ENCODE peak calls at places on chromosomes 4 and X, in ten cellular contexts. One of them, this sample, is unnamed.

GRCh38 chrX:17542123-17542522 is 167.1 kb downstream of the NHS start:
- DNase-seq in tibial artery: peak; percentile 76
- DNase-seq in endodermal cell: no peak
- DNase-seq in left ventricle myocardium inferior: no peak
- DNase-seq in CD4-positive, CD25-positive, alpha-beta regulatory T cell: no peak
- DNase-seq in HepG2: no peak
- DNase-seq in ovary: no peak
- DNase-seq in suprapubic skin: no peak
- DNase-seq in lower lobe of right lung: no peak
- DNase-seq in cardiac muscle cell: no peak
- DNase-seq in this sample: no peak

GRCh38 chr4:38867478-38868054 is at the start of gene FAM114A1:
- DNase-seq in tibial artery: peak; percentile 92
- DNase-seq in endodermal cell: peak; percentile 88
- DNase-seq in left ventricle myocardium inferior: peak; percentile 85
- DNase-seq in CD4-positive, CD25-positive, alpha-beta regulatory T cell: peak; percentile 46
- DNase-seq in HepG2: peak; percentile 51
- DNase-seq in ovary: peak; percentile 80
- DNase-seq in suprapubic skin: peak; percentile 88
- DNase-seq in lower lobe of right lung: peak; percentile 86
- DNase-seq in cardiac muscle cell: peak; percentile 88
- DNase-seq in this sample: peak; percentile 59

GRCh38 chr4:76747613-76748012 is 150.3 kb downstream of the SOWAHB start:
- DNase-seq in tibial artery: no peak
- DNase-seq in endodermal cell: no peak
- DNase-seq in left ventricle myocardium inferior: no peak
- DNase-seq in CD4-positive, CD25-positive, alpha-beta regulatory T cell: no peak
- DNase-seq in HepG2: no peak
- DNase-seq in ovary: no peak
- DNase-seq in suprapubic skin: no peak
- DNase-seq in lower lobe of right lung: no peak
- DNase-seq in cardiac muscle cell: no peak
- DNase-seq in this sample: no peak

GRCh38 chrX:39591099-39591498 is 506.7 kb downstream of the BCOR start:
- DNase-seq in tibial artery: no peak
- DNase-seq in endodermal cell: no peak
- DNase-seq in left ventricle myocardium inferior: no peak
- DNase-seq in CD4-positive, CD25-positive, alpha-beta regulatory T cell: no peak
- DNase-seq in HepG2: no peak
- DNase-seq in ovary: no peak
- DNase-seq in suprapubic skin: no peak
- DNase-seq in lower lobe of right lung: no peak
- DNase-seq in cardiac muscle cell: no peak
- DNase-seq in this sample: no peak

GRCh38 chrX:65677954-65678469 is 10.6 kb downstream of the MSN start:
- DNase-seq in tibial artery: peak; percentile 79
- DNase-seq in endodermal cell: no peak
- DNase-seq in left ventricle myocardium inferior: no peak
- DNase-seq in CD4-positive, CD25-positive, alpha-beta regulatory T cell: no peak
- DNase-seq in HepG2: no peak
- DNase-seq in ovary: peak; percentile 69
- DNase-seq in suprapubic skin: no peak
- DNase-seq in lower lobe of right lung: no peak
- DNase-seq in cardiac muscle cell: no peak
- DNase-seq in this sample: peak; percentile 55

GRCh38 chrX:151680805-151681204 is 14.5 kb upstream of the PRRG3 start:
- DNase-seq in tibial artery: no peak
- DNase-seq in endodermal cell: peak; percentile 91
- DNase-seq in left ventricle myocardium inferior: no peak
- DNase-seq in CD4-positive, CD25-positive, alpha-beta regulatory T cell: peak; percentile 54
- DNase-seq in HepG2: peak; percentile 45
- DNase-seq in ovary: peak; percentile 34
- DNase-seq in suprapubic skin: no peak
- DNase-seq in lower lobe of right lung: no peak
- DNase-seq in cardiac muscle cell: peak; percentile 60
- DNase-seq in this sample: no peak

GRCh38 chr4:103050736-103051436 is 25.7 kb downstream of the SLC9B2 start:
- DNase-seq in tibial artery: no peak
- DNase-seq in endodermal cell: no peak
- DNase-seq in left ventricle myocardium inferior: no peak
- DNase-seq in CD4-positive, CD25-positive, alpha-beta regulatory T cell: no peak
- DNase-seq in HepG2: no peak
- DNase-seq in ovary: no peak
- DNase-seq in suprapubic skin: no peak
- DNase-seq in lower lobe of right lung: no peak
- DNase-seq in cardiac muscle cell: no peak
- DNase-seq in this sample: no peak

GRCh38 chr4:125526420-125526819 is 211.7 kb downstream of the FAT4 start:
- DNase-seq in tibial artery: no peak
- DNase-seq in endodermal cell: no peak
- DNase-seq in left ventricle myocardium inferior: no peak
- DNase-seq in CD4-positive, CD25-positive, alpha-beta regulatory T cell: no peak
- DNase-seq in HepG2: no peak
- DNase-seq in ovary: no peak
- DNase-seq in suprapubic skin: no peak
- DNase-seq in lower lobe of right lung: no peak
- DNase-seq in cardiac muscle cell: no peak
- DNase-seq in this sample: no peak

GRCh38 chr4:81421346-81422218 is 50.1 kb downstream of the RASGEF1B start:
- DNase-seq in tibial artery: no peak
- DNase-seq in endodermal cell: peak; percentile 65
- DNase-seq in left ventricle myocardium inferior: no peak
- DNase-seq in CD4-positive, CD25-positive, alpha-beta regulatory T cell: no peak
- DNase-seq in HepG2: no peak
- DNase-seq in ovary: no peak
- DNase-seq in suprapubic skin: no peak
- DNase-seq in lower lobe of right lung: no peak
- DNase-seq in cardiac muscle cell: no peak
- DNase-seq in this sample: no peak

GRCh38 chr4:177761692-177762091 is 319.5 kb upstream of the AGA start:
- DNase-seq in tibial artery: peak; percentile 31
- DNase-seq in endodermal cell: no peak
- DNase-seq in left ventricle myocardium inferior: no peak
- DNase-seq in CD4-positive, CD25-positive, alpha-beta regulatory T cell: no peak
- DNase-seq in HepG2: no peak
- DNase-seq in ovary: no peak
- DNase-seq in suprapubic skin: no peak
- DNase-seq in lower lobe of right lung: no peak
- DNase-seq in cardiac muscle cell: no peak
- DNase-seq in this sample: no peak

GRCh38 chr4:162056947-162057346 is 106.9 kb downstream of the FSTL5 start:
- DNase-seq in tibial artery: no peak
- DNase-seq in endodermal cell: peak; percentile 48
- DNase-seq in left ventricle myocardium inferior: no peak
- DNase-seq in CD4-positive, CD25-positive, alpha-beta regulatory T cell: no peak
- DNase-seq in HepG2: no peak
- DNase-seq in ovary: no peak
- DNase-seq in suprapubic skin: no peak
- DNase-seq in lower lobe of right lung: no peak
- DNase-seq in cardiac muscle cell: peak; percentile 78
- DNase-seq in this sample: no peak

GRCh38 chrX:152601848-152602616 is 35.7 kb upstream of the GABRQ start:
- DNase-seq in tibial artery: no peak
- DNase-seq in endodermal cell: peak; percentile 72
- DNase-seq in left ventricle myocardium inferior: no peak
- DNase-seq in CD4-positive, CD25-positive, alpha-beta regulatory T cell: peak; percentile 16
- DNase-seq in HepG2: peak; percentile 1
- DNase-seq in ovary: no peak
- DNase-seq in suprapubic skin: no peak
- DNase-seq in lower lobe of right lung: no peak
- DNase-seq in cardiac muscle cell: no peak
- DNase-seq in this sample: peak; percentile 25

GRCh38 chr4:25212822-25213221 is 21.0 kb upstream of the PI4K2B start:
- DNase-seq in tibial artery: no peak
- DNase-seq in endodermal cell: no peak
- DNase-seq in left ventricle myocardium inferior: no peak
- DNase-seq in CD4-positive, CD25-positive, alpha-beta regulatory T cell: no peak
- DNase-seq in HepG2: no peak
- DNase-seq in ovary: no peak
- DNase-seq in suprapubic skin: no peak
- DNase-seq in lower lobe of right lung: no peak
- DNase-seq in cardiac muscle cell: no peak
- DNase-seq in this sample: no peak

GRCh38 chr4:139840773-139841172 is 175.2 kb downstream of the MGST2 start:
- DNase-seq in tibial artery: no peak
- DNase-seq in endodermal cell: no peak
- DNase-seq in left ventricle myocardium inferior: no peak
- DNase-seq in CD4-positive, CD25-positive, alpha-beta regulatory T cell: no peak
- DNase-seq in HepG2: no peak
- DNase-seq in ovary: no peak
- DNase-seq in suprapubic skin: no peak
- DNase-seq in lower lobe of right lung: no peak
- DNase-seq in cardiac muscle cell: no peak
- DNase-seq in this sample: no peak

GRCh38 chr4:41427306-41427882 is 110.6 kb upstream of the LIMCH1 start:
- DNase-seq in tibial artery: no peak
- DNase-seq in endodermal cell: no peak
- DNase-seq in left ventricle myocardium inferior: no peak
- DNase-seq in CD4-positive, CD25-positive, alpha-beta regulatory T cell: no peak
- DNase-seq in HepG2: no peak
- DNase-seq in ovary: no peak
- DNase-seq in suprapubic skin: no peak
- DNase-seq in lower lobe of right lung: no peak
- DNase-seq in cardiac muscle cell: no peak
- DNase-seq in this sample: no peak

GRCh38 chr4:168854216-168854921 is 155.7 kb downstream of the CBR4 start:
- DNase-seq in tibial artery: no peak
- DNase-seq in endodermal cell: no peak
- DNase-seq in left ventricle myocardium inferior: peak; percentile 32
- DNase-seq in CD4-positive, CD25-positive, alpha-beta regulatory T cell: no peak
- DNase-seq in HepG2: no peak
- DNase-seq in ovary: no peak
- DNase-seq in suprapubic skin: no peak
- DNase-seq in lower lobe of right lung: no peak
- DNase-seq in cardiac muscle cell: peak; percentile 24
- DNase-seq in this sample: no peak
- H3K4me1 ChIP-seq in tibial artery: peaks cover 75% of the 10 kb centered on the region
- H3K4me1 ChIP-seq in endodermal cell: peaks cover 7% of the 10 kb centered on the region
- H3K4me1 ChIP-seq in left ventricle myocardium inferior: peaks cover 100% of the 10 kb centered on the region
- H3K4me1 ChIP-seq in CD4-positive, CD25-positive, alpha-beta regulatory T cell: no peaks in the 10 kb centered on the region
- H3K4me1 ChIP-seq in HepG2: no peaks in the 10 kb centered on the region
- H3K4me1 ChIP-seq in ovary: peaks cover 27% of the 10 kb centered on the region
- H3K4me1 ChIP-seq in suprapubic skin: peaks cover 31% of the 10 kb centered on the region
- H3K4me1 ChIP-seq in lower lobe of right lung: peaks cover 53% of the 10 kb centered on the region
- H3K4me1 ChIP-seq in cardiac muscle cell: peaks cover 18% of the 10 kb centered on the region
- H3K4me1 ChIP-seq in this sample: peaks cover 50% of the 10 kb centered on the region

GRCh38 chrX:133796282-133796681 is 189.1 kb downstream of the GPC3 start:
- DNase-seq in tibial artery: no peak
- DNase-seq in endodermal cell: no peak
- DNase-seq in left ventricle myocardium inferior: no peak
- DNase-seq in CD4-positive, CD25-positive, alpha-beta regulatory T cell: no peak
- DNase-seq in HepG2: no peak
- DNase-seq in ovary: no peak
- DNase-seq in suprapubic skin: no peak
- DNase-seq in lower lobe of right lung: no peak
- DNase-seq in cardiac muscle cell: no peak
- DNase-seq in this sample: no peak

GRCh38 chrX:133786382-133786781 is 199.0 kb downstream of the GPC3 start:
- DNase-seq in tibial artery: no peak
- DNase-seq in endodermal cell: no peak
- DNase-seq in left ventricle myocardium inferior: no peak
- DNase-seq in CD4-positive, CD25-positive, alpha-beta regulatory T cell: no peak
- DNase-seq in HepG2: no peak
- DNase-seq in ovary: no peak
- DNase-seq in suprapubic skin: no peak
- DNase-seq in lower lobe of right lung: no peak
- DNase-seq in cardiac muscle cell: no peak
- DNase-seq in this sample: no peak

GRCh38 chrX:133794151-133794550 is 191.2 kb downstream of the GPC3 start:
- DNase-seq in tibial artery: no peak
- DNase-seq in endodermal cell: no peak
- DNase-seq in left ventricle myocardium inferior: no peak
- DNase-seq in CD4-positive, CD25-positive, alpha-beta regulatory T cell: no peak
- DNase-seq in HepG2: no peak
- DNase-seq in ovary: no peak
- DNase-seq in suprapubic skin: no peak
- DNase-seq in lower lobe of right lung: no peak
- DNase-seq in cardiac muscle cell: no peak
- DNase-seq in this sample: no peak

GRCh38 chrX:133792198-133792953 is 193.0 kb downstream of the GPC3 start:
- DNase-seq in tibial artery: peak; percentile 67
- DNase-seq in endodermal cell: peak; percentile 92
- DNase-seq in left ventricle myocardium inferior: peak; percentile 27
- DNase-seq in CD4-positive, CD25-positive, alpha-beta regulatory T cell: peak; percentile 64
- DNase-seq in HepG2: peak; percentile 49
- DNase-seq in ovary: peak; percentile 64
- DNase-seq in suprapubic skin: peak; percentile 68
- DNase-seq in lower lobe of right lung: peak; percentile 52
- DNase-seq in cardiac muscle cell: peak; percentile 87
- DNase-seq in this sample: peak; percentile 72
- H3K4me3 ChIP-seq in tibial artery: no peak overlapping the region
- H3K4me3 ChIP-seq in endodermal cell: no peak overlapping the region
- H3K4me3 ChIP-seq in left ventricle myocardium inferior: peak overlapping the region; percentile 53
- H3K4me3 ChIP-seq in CD4-positive, CD25-positive, alpha-beta regulatory T cell: no peak overlapping the region
- H3K4me3 ChIP-seq in HepG2: no peak overlapping the region
- H3K4me3 ChIP-seq in ovary: no peak overlapping the region
- H3K4me3 ChIP-seq in suprapubic skin: peak overlapping the region; percentile 22
- H3K4me3 ChIP-seq in lower lobe of right lung: peak overlapping the region; percentile 27
- H3K4me3 ChIP-seq in cardiac muscle cell: no peak overlapping the region
- H3K4me3 ChIP-seq in this sample: no peak overlapping the region

DNA sequence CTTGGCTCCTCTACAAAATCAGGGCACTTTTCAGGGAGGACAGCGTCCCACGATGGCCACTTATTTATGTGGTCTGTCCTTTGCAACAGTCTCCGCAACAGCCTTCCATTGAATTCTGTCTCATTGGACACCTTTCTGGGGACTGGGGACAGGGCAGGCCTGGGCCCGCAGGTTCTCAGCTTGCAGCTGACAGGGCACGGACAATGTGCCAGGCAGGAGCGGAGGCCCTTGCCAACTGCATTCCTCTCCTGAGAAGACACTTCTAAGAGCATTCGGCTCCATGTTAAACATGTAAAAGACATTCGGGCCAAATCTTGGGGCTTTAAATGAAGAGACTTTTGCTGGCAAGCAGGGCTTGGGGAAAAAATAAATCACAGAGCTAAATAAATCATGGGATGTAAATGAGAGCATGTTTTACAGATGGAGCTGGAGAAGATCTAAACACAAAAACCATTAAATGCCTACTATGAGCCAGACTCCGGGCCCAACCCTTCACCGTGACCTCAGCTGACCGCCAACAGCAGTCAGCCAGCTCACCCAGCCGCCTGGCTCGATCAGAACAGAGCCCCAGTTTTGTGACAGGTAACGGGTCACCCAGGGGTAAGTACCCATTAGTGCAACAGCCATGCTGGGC is 14.9 kb downstream of the WDR1 start:
- DNase-seq in tibial artery: no peak
- DNase-seq in endodermal cell: no peak
- DNase-seq in left ventricle myocardium inferior: no peak
- DNase-seq in CD4-positive, CD25-positive, alpha-beta regulatory T cell: no peak
- DNase-seq in HepG2: no peak
- DNase-seq in ovary: no peak
- DNase-seq in suprapubic skin: peak; percentile 52
- DNase-seq in lower lobe of right lung: no peak
- DNase-seq in cardiac muscle cell: no peak
- DNase-seq in this sample: no peak
- H3K4me1 ChIP-seq in tibial artery: peaks cover 100% of the 10 kb centered on the region
- H3K4me1 ChIP-seq in endodermal cell: peaks cover 24% of the 10 kb centered on the region
- H3K4me1 ChIP-seq in left ventricle myocardium inferior: peaks cover 94% of the 10 kb centered on the region
- H3K4me1 ChIP-seq in CD4-positive, CD25-positive, alpha-beta regulatory T cell: peaks cover 94% of the 10 kb centered on the region
- H3K4me1 ChIP-seq in HepG2: peaks cover 20% of the 10 kb centered on the region
- H3K4me1 ChIP-seq in ovary: peaks cover 15% of the 10 kb centered on the region
- H3K4me1 ChIP-seq in suprapubic skin: peaks cover 96% of the 10 kb centered on the region
- H3K4me1 ChIP-seq in lower lobe of right lung: peaks cover 61% of the 10 kb centered on the region
- H3K4me1 ChIP-seq in cardiac muscle cell: peaks cover 73% of the 10 kb centered on the region
- H3K4me1 ChIP-seq in this sample: peaks cover 34% of the 10 kb centered on the region

GRCh38 chr4:1604706-1605205 is 79.4 kb downstream of the FAM53A start:
- DNase-seq in tibial artery: no peak
- DNase-seq in endodermal cell: no peak
- DNase-seq in left ventricle myocardium inferior: no peak
- DNase-seq in CD4-positive, CD25-positive, alpha-beta regulatory T cell: peak; percentile 86
- DNase-seq in HepG2: no peak
- DNase-seq in ovary: no peak
- DNase-seq in suprapubic skin: peak; percentile 54
- DNase-seq in lower lobe of right lung: peak; percentile 48
- DNase-seq in cardiac muscle cell: no peak
- DNase-seq in this sample: no peak
- H3K4me3 ChIP-seq in tibial artery: no peak overlapping the region
- H3K4me3 ChIP-seq in endodermal cell: no peak overlapping the region
- H3K4me3 ChIP-seq in left ventricle myocardium inferior: no peak overlapping the region
- H3K4me3 ChIP-seq in CD4-positive, CD25-positive, alpha-beta regulatory T cell: no peak overlapping the region
- H3K4me3 ChIP-seq in HepG2: no peak overlapping the region
- H3K4me3 ChIP-seq in ovary: no peak overlapping the region
- H3K4me3 ChIP-seq in suprapubic skin: no peak overlapping the region
- H3K4me3 ChIP-seq in lower lobe of right lung: no peak overlapping the region
- H3K4me3 ChIP-seq in cardiac muscle cell: no peak overlapping the region
- H3K4me3 ChIP-seq in this sample: no peak overlapping the region

This sample was measured in SJSA1.